ENCODE peak calls at places on chromosomes 11 and 22, in ten cellular contexts. W, P, X, A, J, C, R, Z, M and N are unnamed samples.

GRCh38 chr11:61514050-61514917 is 5.7 kb downstream of the LRRC10B start:
- DNase-seq in R (no peak), Z (no peak), M (no peak), W (no peak), J (no peak), A (no peak), P (no peak), C (no peak), X (no peak), N (no peak)

GRCh38 chr11:125070699-125071254 is 7.7 kb downstream of the SLC37A2 start:
- DNase-seq in M (no peak), A (peak), Z (peak), J (no peak), W (peak), R (peak), X (no peak), P (peak), C (no peak), N (no peak)

GRCh38 chr11:69272055-69272454 is 21.9 kb upstream of the MYEOV start:
- DNase-seq in X (no peak), A (no peak), M (no peak), P (no peak), W (no peak), R (no peak), J (no peak), C (no peak), Z (no peak), N (no peak)

GRCh38 chr22:45760682-45761081 is 89.0 kb downstream of the ATXN10 start:
- DNase-seq in W (no peak), R (no peak), A (no peak), J (no peak), M (no peak), X (no peak), Z (no peak), P (no peak), C (no peak), N (no peak)

GRCh38 chr22:45423524-45423923 is 10.0 kb downstream of the RIBC2 start:
- DNase-seq in A (no peak), M (no peak), W (no peak), P (no peak), C (no peak), J (no peak), R (no peak), X (no peak), Z (no peak), N (no peak)

GRCh38 chr11:128095459-128096096 is 491.8 kb downstream of the ETS1 start:
- DNase-seq in M (no peak), A (peak), Z (no peak), R (peak), W (peak), X (no peak), C (no peak), J (no peak), P (no peak), N (no peak)

GRCh38 chr11:69034123-69034522 is 14.6 kb upstream of the TPCN2 start:
- DNase-seq in P (no peak), R (no peak), C (no peak), Z (no peak), A (no peak), W (no peak), J (no peak), M (no peak), X (no peak), N (no peak)

GRCh38 chr22:30273196-30273595 is 6.5 kb upstream of the OSM start:
- DNase-seq in P (no peak), A (no peak), W (no peak), M (no peak), X (no peak), J (no peak), R (no peak), C (no peak), Z (no peak), N (no peak)

GRCh38 chr11:61890536-61891330 is 612 bp downstream of the FADS3 start:
- DNase-seq in X (peak), W (peak), M (peak), P (peak), C (no peak), R (peak), J (peak), Z (peak), A (peak), N (no peak)

GRCh38 chr11:65872555-65873279 is at the start of gene EFEMP2:
- DNase-seq in A (no peak), Z (no peak), R (peak), X (no peak), C (peak), M (no peak), J (no peak), P (no peak), W (no peak), N (no peak)

GRCh38 chr22:29141078-29141688 is 64.5 kb upstream of the EMID1 start:
- DNase-seq in A (no peak), C (no peak), R (no peak), X (no peak), J (no peak), P (no peak), W (no peak), M (no peak), Z (no peak), N (no peak)

GRCh38 chr22:26781591-26781990 is 124.2 kb downstream of the MIAT start:
- DNase-seq in J (no peak), A (no peak), W (no peak), C (no peak), P (no peak), X (peak), R (no peak), M (no peak), Z (no peak), N (no peak)

GRCh38 chr11:92978226-92979111 is 9.0 kb downstream of the MTNR1B start:
- DNase-seq in C (no peak), R (no peak), A (peak), P (no peak), M (no peak), X (no peak), W (no peak), J (no peak), Z (no peak), N (no peak)

GRCh38 chr11:131904756-131905155 is 534.3 kb downstream of the NTM start:
- DNase-seq in R (no peak), W (no peak), J (no peak), X (peak), A (no peak), P (no peak), Z (no peak), M (no peak), C (no peak), N (no peak)

GRCh38 chr22:20406686-20407408 is 12.9 kb downstream of the ZNF74 start:
- DNase-seq in C (no peak), W (no peak), X (no peak), J (no peak), R (peak), Z (no peak), A (no peak), P (no peak), M (no peak), N (no peak)

GRCh38 chr11:1730230-1730629 is 20.2 kb downstream of the IFITM10 start:
- DNase-seq in J (no peak), A (no peak), R (no peak), C (no peak), P (no peak), W (no peak), M (no peak), Z (no peak), X (no peak), N (no peak)

GRCh38 chr11:22539851-22540376 is 85.7 kb downstream of the FANCF start:
- DNase-seq in A (peak), C (no peak), Z (no peak), M (no peak), W (peak), P (peak), J (no peak), X (peak), R (peak), N (no peak)